ENCODE peak calls at places on chromosomes 1 and 21, in four cellular contexts. N is fibroblast of the aortic adventitia, D is astrocyte of the spinal cord, P is HL-60. I is an unnamed sample.
A peak's percentile ranks its signal among the peaks of the same experiment; 100 is the strongest.

GRCh38 chr1:227654431-227654830 is 80.7 kb downstream of the JMJD4 start:
- DNase-seq in D (peak; percentile 14), P (no peak), N (peak; percentile 2), I (peak; percentile 3)

GRCh38 chr1:3453891-3454810 is at the start of gene ARHGEF16:
- DNase-seq in P (peak; percentile 23), D (no peak), N (peak; percentile 11), I (peak; percentile 20)

GRCh38 chr1:5994713-5995621 is 2.7 kb upstream of the NPHP4 start:
- DNase-seq in N (no peak), P (no peak), D (no peak), I (no peak)

GRCh38 chr1:198671136-198671535 is 32.3 kb downstream of the PTPRC start:
- DNase-seq in D (no peak), N (no peak), P (no peak), I (no peak)

GRCh38 chr1:159828916-159829634 is 2.4 kb downstream of the SLAMF8 start:
- DNase-seq in N (no peak), D (no peak), P (peak; percentile 80), I (peak; percentile 5)

GRCh38 chr1:229161740-229162139 is 109.2 kb upstream of the RAB4A start:
- DNase-seq in D (no peak), P (no peak), N (no peak), I (no peak)

GRCh38 chr1:176560681-176561080 is 97.7 kb downstream of the PAPPA2 start:
- DNase-seq in N (peak; percentile 74), P (no peak), D (peak; percentile 12), I (no peak)

GRCh38 chr1:158196461-158196860 is 15.8 kb downstream of the CD1D start:
- DNase-seq in D (no peak), N (no peak), P (no peak), I (no peak)

GRCh38 chr1:172532700-172533510 is at the start of gene SUCO:
- DNase-seq in D (peak; percentile 100), N (peak; percentile 98), P (peak; percentile 100), I (peak; percentile 99)

GRCh38 chr1:52056110-52056936 is at the start of gene BTF3L4:
- DNase-seq in D (peak; percentile 93), P (peak; percentile 98), N (peak; percentile 86), I (peak; percentile 92)

GRCh38 chr1:8217809-8218208 is 100.1 kb upstream of the SLC45A1 start:
- DNase-seq in N (no peak), P (no peak), D (no peak), I (no peak)

GRCh38 chr1:1272341-1273151 is 1.1 kb downstream of the UBE2J2 start:
- DNase-seq in N (no peak), P (no peak), D (no peak), I (no peak)

GRCh38 chr1:187641907-187642306 is 813.2 kb downstream of the PLA2G4A start:
- DNase-seq in D (no peak), P (no peak), N (no peak), I (no peak)

GRCh38 chr1:70847013-70847412 is 200.6 kb downstream of the PTGER3 start:
- DNase-seq in P (no peak), D (no peak), N (no peak), I (no peak)

GRCh38 chr1:221878134-221878533 is 136.2 kb upstream of the DUSP10 start:
- DNase-seq in P (no peak), D (no peak), N (no peak), I (no peak)

GRCh38 chr1:1213153-1213918 is 617 bp downstream of the TNFRSF4 start:
- DNase-seq in N (no peak), D (no peak), P (peak; percentile 18), I (no peak)

GRCh38 chr1:8154621-8155052 is 128.5 kb upstream of the ERRFI1 start:
- DNase-seq in D (peak; percentile 64), N (no peak), P (no peak), I (peak; percentile 46)

GRCh38 chr1:100921110-100921706 is 25.3 kb downstream of the SLC30A7 start:
- DNase-seq in D (peak; percentile 71), P (peak; percentile 12), N (peak; percentile 76), I (peak; percentile 79)

GRCh38 chr1:247415423-247416361 is at the start of gene NLRP3:
- DNase-seq in P (peak; percentile 82), N (peak; percentile 27), D (no peak), I (no peak)

GRCh38 chr1:212062832-212063438 is 27.4 kb downstream of the DTL start:
- DNase-seq in P (no peak), N (peak; percentile 65), D (peak; percentile 53), I (peak; percentile 61)

GRCh38 chr1:238681451-238681850 is 704.9 kb upstream of the CHRM3 start:
- DNase-seq in N (no peak), D (peak; percentile 70), P (no peak), I (peak; percentile 30)

GRCh38 chr1:94621392-94621791 is 79.8 kb upstream of the F3 start:
- DNase-seq in D (peak; percentile 37), N (no peak), P (no peak), I (no peak)

GRCh38 chr1:246532519-246532918 is 25.4 kb upstream of the SMYD3 start:
- DNase-seq in N (no peak), D (no peak), P (no peak), I (no peak)

GRCh38 chr1:53700776-53701175 is 38.2 kb downstream of the GLIS1 start:
- DNase-seq in D (no peak), N (no peak), P (no peak), I (no peak)

GRCh38 chr21:37061926-37062591 is 10.8 kb downstream of the PIGP start:
- DNase-seq in P (no peak), N (peak; percentile 41), D (peak; percentile 91), I (peak; percentile 29)

GRCh38 chr1:153699116-153699515 is 20.6 kb downstream of the NPR1 start:
- DNase-seq in P (no peak), D (no peak), N (peak; percentile 68), I (peak; percentile 35)

GRCh38 chr1:117371436-117372151 is 4.3 kb downstream of the MAN1A2 start:
- DNase-seq in P (no peak), N (no peak), D (no peak), I (peak; percentile 51)

GRCh38 chr1:65001238-65001792 is 35.0 kb upstream of the JAK1 start:
- DNase-seq in P (no peak), N (peak; percentile 43), D (peak; percentile 38), I (peak; percentile 91)

GRCh38 chr1:113243529-113243928 is 146.8 kb upstream of the MAGI3 start:
- DNase-seq in P (no peak), D (no peak), N (no peak), I (no peak)

GRCh38 chr1:226722901-226723639 is 16.0 kb downstream of the ITPKB start:
- DNase-seq in P (no peak), D (no peak), N (no peak), I (no peak)

GRCh38 chr21:40618216-40618615 is 228.7 kb downstream of the DSCAM start:
- DNase-seq in N (no peak), D (no peak), P (no peak), I (no peak)

GRCh38 chr1:23801876-23802275 is 1.3 kb upstream of the GALE start:
- DNase-seq in N (no peak), D (no peak), P (no peak), I (no peak)

GRCh38 chr1:19405195-19405760 is 80.1 kb downstream of the CAPZB start:
- DNase-seq in N (no peak), P (no peak), D (no peak), I (no peak)

GRCh38 chr1:25074326-25074725 is 144.2 kb upstream of the RUNX3 start:
- DNase-seq in N (no peak), P (no peak), D (no peak), I (no peak)

GRCh38 chr1:205669341-205670142 is 10.8 kb downstream of the SLC45A3 start:
- DNase-seq in D (no peak), N (no peak), P (no peak), I (no peak)

GRCh38 chr1:232767381-232768074 is 37.7 kb upstream of the MAP10 start:
- DNase-seq in P (peak; percentile 63), N (peak; percentile 72), D (peak; percentile 79), I (peak; percentile 67)

GRCh38 chr1:97489834-97490233 is 431.0 kb downstream of the DPYD start:
- DNase-seq in D (peak; percentile 12), P (no peak), N (peak; percentile 45), I (peak; percentile 84)

GRCh38 chr1:170307426-170307825 is 161.7 kb downstream of the NTMT2 start:
- DNase-seq in N (peak; percentile 35), P (no peak), D (no peak), I (no peak)

GRCh38 chr1:41436281-41437010 is 48.0 kb downstream of the EDN2 start:
- DNase-seq in D (no peak), P (no peak), N (no peak), I (no peak)

GRCh38 chr1:172429324-172430127 is 9.0 kb downstream of the C1orf105 start:
- DNase-seq in N (peak; percentile 87), D (peak; percentile 79), P (peak; percentile 57), I (peak; percentile 87)

DNA sequence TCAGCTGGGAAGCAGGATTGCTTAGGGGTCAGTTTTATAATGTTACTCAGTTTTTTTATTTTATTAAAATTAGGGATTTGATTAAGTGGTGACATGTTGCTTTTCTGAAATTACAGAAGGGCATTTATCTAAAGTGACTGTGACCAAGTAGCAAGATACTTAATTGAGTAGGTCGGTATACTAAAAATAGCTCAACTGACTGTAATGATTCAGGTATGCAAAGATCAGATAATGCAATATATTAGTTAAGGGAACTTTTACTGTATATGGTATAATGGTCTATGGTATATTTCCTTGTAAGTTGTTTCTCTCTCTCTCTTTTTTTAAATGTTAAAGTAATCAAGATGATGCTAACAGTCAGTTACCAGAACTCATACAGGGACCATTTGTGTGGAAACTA is 26.2 kb downstream of the RLF start:
- DNase-seq in P (no peak), N (no peak), D (no peak), I (no peak)
- H3K4me3 ChIP-seq in P (no peak overlapping the region), N (no peak overlapping the region), D (no peak overlapping the region), I (no peak overlapping the region)

GRCh38 chr1:55289614-55290013 is 74.5 kb upstream of the USP24 start:
- DNase-seq in P (no peak), D (no peak), N (no peak), I (no peak)
- TF ChIP-seq CTCF in P (no peak), D (peak; percentile 20), N (no peak), I (no peak)

GRCh38 chr1:92484472-92485373 is 2.0 kb downstream of the GFI1 start:
- DNase-seq in P (peak; percentile 75), N (peak; percentile 14), D (no peak), I (no peak)
- H3K4me3 ChIP-seq in P (peak overlapping the region; percentile 73), N (peak overlapping the region; percentile 53), D (peak overlapping the region; percentile 40), I (peak overlapping the region; percentile 53)

GRCh38 chr1:99326215-99326949 is 62.1 kb downstream of the PLPPR4 start:
- DNase-seq in P (no peak), D (no peak), N (peak; percentile 1), I (peak; percentile 1)

GRCh38 chr1:99328171-99328570 is 63.9 kb downstream of the PLPPR4 start:
- DNase-seq in N (no peak), D (no peak), P (no peak), I (no peak)

GRCh38 chr1:99331083-99331482 is 66.8 kb downstream of the PLPPR4 start:
- DNase-seq in N (no peak), D (no peak), P (no peak), I (no peak)

DNA sequence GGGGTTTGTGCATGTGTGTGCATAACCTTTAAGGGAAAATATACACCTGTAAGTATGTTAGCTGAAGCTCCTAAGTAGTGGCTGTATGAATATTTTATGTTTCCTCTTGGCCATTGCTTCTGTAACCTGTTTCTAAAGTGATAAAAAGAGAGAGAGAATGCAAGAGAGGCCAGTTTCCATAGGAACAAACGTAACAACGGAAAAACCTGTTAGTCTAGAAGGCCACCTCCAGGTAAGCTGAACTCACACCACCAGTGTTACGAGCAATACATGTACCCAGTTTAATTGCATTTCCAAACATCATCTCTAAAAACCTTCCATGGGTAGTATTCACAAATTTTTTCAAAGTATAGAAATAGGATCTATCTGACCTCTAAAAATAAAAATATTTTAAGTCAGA is 63.1 kb downstream of the PLPPR4 start:
- DNase-seq in N (no peak), P (no peak), D (no peak), I (no peak)
- TF ChIP-seq CTCF in N (no peak), P (no peak), D (no peak), I (no peak)

I was measured in fibroblast of pulmonary artery.